ENCODE peak calls at places on chromosome 17, in four cellular contexts. Y, W, I and N are unnamed samples.

GRCh38 chr17:58352843-58353719 is 1.1 kb upstream of the SUPT4H1 start:
- DNase-seq in Y (peak), W (peak), I (no peak), N (peak)

GRCh38 chr17:39357488-39357887 is 43.9 kb downstream of the FBXL20 start:
- DNase-seq in Y (no peak), W (no peak), I (no peak), N (no peak)

GRCh38 chr17:37506678-37507077 is 17.0 kb downstream of the DUSP14 start:
- DNase-seq in Y (peak), W (peak), I (no peak), N (peak)

GRCh38 chr17:80586464-80587228 is 42.0 kb downstream of the RPTOR start:
- DNase-seq in Y (peak), W (no peak), I (no peak), N (no peak)

GRCh38 chr17:43737722-43738121 is 20.9 kb downstream of the SOST start:
- DNase-seq in Y (no peak), W (no peak), I (no peak), N (no peak)

GRCh38 chr17:79188679-79189078 is 114.1 kb downstream of the ENGASE start:
- DNase-seq in Y (no peak), W (no peak), I (no peak), N (no peak)

GRCh38 chr17:62720126-62720850 is 87.8 kb downstream of the MARCHF10 start:
- DNase-seq in Y (no peak), W (no peak), I (no peak), N (no peak)

GRCh38 chr17:11618861-11619566 is 20.7 kb downstream of the DNAH9 start:
- DNase-seq in Y (no peak), W (no peak), I (no peak), N (no peak)

GRCh38 chr17:17900615-17901520 is 64.1 kb upstream of the SREBF1 start:
- DNase-seq in Y (peak), W (no peak), I (peak), N (peak)

GRCh38 chr17:1197379-1197778 is 17.6 kb upstream of the ABR start:
- DNase-seq in Y (peak), W (peak), I (no peak), N (no peak)

GRCh38 chr17:43020789-43021738 is 1.1 kb downstream of the VAT1 start:
- DNase-seq in Y (peak), W (no peak), I (peak), N (peak)

GRCh38 chr17:1271020-1271423 is 778 bp downstream of the BHLHA9 start:
- DNase-seq in Y (no peak), W (no peak), I (no peak), N (no peak)

GRCh38 chr17:35166526-35166925 is 18.9 kb downstream of the UNC45B start:
- DNase-seq in Y (no peak), W (no peak), I (no peak), N (no peak)

GRCh38 chr17:29178750-29179231 is 1.4 kb downstream of the MYO18A start:
- DNase-seq in Y (no peak), W (no peak), I (no peak), N (peak)

GRCh38 chr17:1267471-1267947 is 2.7 kb upstream of the BHLHA9 start:
- DNase-seq in Y (no peak), W (no peak), I (peak), N (peak)

GRCh38 chr17:66548659-66549311 is 246.4 kb downstream of the PRKCA start:
- DNase-seq in Y (peak), W (no peak), I (no peak), N (no peak)

GRCh38 chr17:49784636-49785035 is 3.8 kb upstream of the KAT7 start:
- DNase-seq in Y (no peak), W (no peak), I (no peak), N (no peak)